ENCODE peak calls at places on chromosomes 12 and 14, in eight cellular contexts. One of them, this sample, is unnamed.

GRCh38 chr12:125070117-125070516 is 4.9 kb downstream of the AACS start:
- DNase-seq in dorsolateral prefrontal cortex: no peak
- DNase-seq in mesenchymal stem cell: no peak
- DNase-seq in GM23248: no peak
- DNase-seq in Panc1: no peak
- DNase-seq in PC-3: no peak
- DNase-seq in CD8-positive, alpha-beta T cell: no peak
- DNase-seq in pancreas: no peak
- DNase-seq in this sample: no peak

GRCh38 chr12:31865023-31865422 is 94.2 kb upstream of the RESF1 start:
- DNase-seq in GM23248: no peak
- DNase-seq in pancreas: no peak
- DNase-seq in Panc1: no peak
- DNase-seq in dorsolateral prefrontal cortex: no peak
- DNase-seq in PC-3: no peak
- DNase-seq in mesenchymal stem cell: no peak
- DNase-seq in CD8-positive, alpha-beta T cell: no peak
- DNase-seq in this sample: no peak

GRCh38 chr14:72716471-72716870 is 177.4 kb downstream of the DPF3 start:
- DNase-seq in GM23248: no peak
- DNase-seq in Panc1: no peak
- DNase-seq in mesenchymal stem cell: no peak
- DNase-seq in CD8-positive, alpha-beta T cell: no peak
- DNase-seq in pancreas: no peak
- DNase-seq in PC-3: peak; percentile 13
- DNase-seq in dorsolateral prefrontal cortex: no peak
- DNase-seq in this sample: no peak

GRCh38 chr14:78598046-78598652 is 428.0 kb downstream of the NRXN3 start:
- DNase-seq in mesenchymal stem cell: peak; percentile 56
- DNase-seq in Panc1: peak; percentile 61
- DNase-seq in PC-3: peak; percentile 74
- DNase-seq in CD8-positive, alpha-beta T cell: peak; percentile 27
- DNase-seq in dorsolateral prefrontal cortex: peak; percentile 63
- DNase-seq in pancreas: peak; percentile 36
- DNase-seq in GM23248: peak; percentile 74
- DNase-seq in this sample: peak; percentile 27

GRCh38 chr12:105083551-105084105 is 630 bp downstream of the ALDH1L2 start:
- DNase-seq in GM23248: peak; percentile 96
- DNase-seq in PC-3: no peak
- DNase-seq in CD8-positive, alpha-beta T cell: no peak
- DNase-seq in dorsolateral prefrontal cortex: peak; percentile 75
- DNase-seq in mesenchymal stem cell: peak; percentile 84
- DNase-seq in Panc1: no peak
- DNase-seq in pancreas: peak; percentile 65
- DNase-seq in this sample: peak; percentile 78

GRCh38 chr14:106208794-106209193 is 682.4 kb downstream of the TMEM121 start:
- DNase-seq in PC-3: no peak
- DNase-seq in GM23248: no peak
- DNase-seq in CD8-positive, alpha-beta T cell: no peak
- DNase-seq in dorsolateral prefrontal cortex: no peak
- DNase-seq in Panc1: no peak
- DNase-seq in mesenchymal stem cell: no peak
- DNase-seq in pancreas: no peak
- DNase-seq in this sample: no peak

GRCh38 chr12:97404549-97404948 is 58.1 kb upstream of the RMST start:
- DNase-seq in Panc1: peak; percentile 12
- DNase-seq in CD8-positive, alpha-beta T cell: no peak
- DNase-seq in PC-3: peak; percentile 64
- DNase-seq in mesenchymal stem cell: peak; percentile 24
- DNase-seq in dorsolateral prefrontal cortex: no peak
- DNase-seq in pancreas: no peak
- DNase-seq in GM23248: peak; percentile 43
- DNase-seq in this sample: no peak

GRCh38 chr12:40697566-40698257 is 5.5 kb downstream of the CNTN1 start:
- DNase-seq in Panc1: no peak
- DNase-seq in CD8-positive, alpha-beta T cell: no peak
- DNase-seq in dorsolateral prefrontal cortex: no peak
- DNase-seq in pancreas: no peak
- DNase-seq in PC-3: peak; percentile 42
- DNase-seq in mesenchymal stem cell: no peak
- DNase-seq in GM23248: peak; percentile 30
- DNase-seq in this sample: no peak

GRCh38 chr14:74491952-74492351 is 1.2 kb downstream of the NPC2 start:
- DNase-seq in CD8-positive, alpha-beta T cell: no peak
- DNase-seq in dorsolateral prefrontal cortex: no peak
- DNase-seq in Panc1: no peak
- DNase-seq in mesenchymal stem cell: peak; percentile 43
- DNase-seq in GM23248: peak; percentile 64
- DNase-seq in pancreas: no peak
- DNase-seq in PC-3: peak; percentile 60
- DNase-seq in this sample: no peak
- H3K27ac ChIP-seq in CD8-positive, alpha-beta T cell: peak overlapping the region; percentile 56
- H3K27ac ChIP-seq in dorsolateral prefrontal cortex: no peak overlapping the region
- H3K27ac ChIP-seq in Panc1: peak overlapping the region; percentile 74
- H3K27ac ChIP-seq in mesenchymal stem cell: no peak overlapping the region
- H3K27ac ChIP-seq in GM23248: no peak overlapping the region
- H3K27ac ChIP-seq in pancreas: no peak overlapping the region
- H3K27ac ChIP-seq in PC-3: no peak overlapping the region
- H3K27ac ChIP-seq in this sample: peak overlapping the region; percentile 87

GRCh38 chr12:48817957-48818830 is at the start of gene CACNB3:
- DNase-seq in PC-3: peak; percentile 51
- DNase-seq in dorsolateral prefrontal cortex: peak; percentile 70
- DNase-seq in mesenchymal stem cell: peak; percentile 66
- DNase-seq in Panc1: no peak
- DNase-seq in GM23248: peak; percentile 72
- DNase-seq in CD8-positive, alpha-beta T cell: peak; percentile 81
- DNase-seq in pancreas: peak; percentile 75
- DNase-seq in this sample: peak; percentile 67
- H3K27ac ChIP-seq in PC-3: no peak within 1 kb of the TSS
- H3K27ac ChIP-seq in dorsolateral prefrontal cortex: no peak within 1 kb of the TSS
- H3K27ac ChIP-seq in mesenchymal stem cell: no peak within 1 kb of the TSS
- H3K27ac ChIP-seq in Panc1: peak within 1 kb of the TSS; percentile 51
- H3K27ac ChIP-seq in GM23248: no peak within 1 kb of the TSS
- H3K27ac ChIP-seq in CD8-positive, alpha-beta T cell: no peak within 1 kb of the TSS
- H3K27ac ChIP-seq in pancreas: no peak within 1 kb of the TSS
- H3K27ac ChIP-seq in this sample: no peak within 1 kb of the TSS

GRCh38 chr12:131378861-131379665 is 331.8 kb upstream of the SFSWAP start:
- DNase-seq in PC-3: no peak
- DNase-seq in CD8-positive, alpha-beta T cell: no peak
- DNase-seq in dorsolateral prefrontal cortex: no peak
- DNase-seq in GM23248: no peak
- DNase-seq in mesenchymal stem cell: no peak
- DNase-seq in pancreas: no peak
- DNase-seq in Panc1: no peak
- DNase-seq in this sample: no peak
- H3K27ac ChIP-seq in PC-3: no peak overlapping the region
- H3K27ac ChIP-seq in CD8-positive, alpha-beta T cell: no peak overlapping the region
- H3K27ac ChIP-seq in dorsolateral prefrontal cortex: no peak overlapping the region
- H3K27ac ChIP-seq in GM23248: no peak overlapping the region
- H3K27ac ChIP-seq in mesenchymal stem cell: no peak overlapping the region
- H3K27ac ChIP-seq in pancreas: no peak overlapping the region
- H3K27ac ChIP-seq in Panc1: no peak overlapping the region
- H3K27ac ChIP-seq in this sample: no peak overlapping the region

GRCh38 chr14:105064721-105065143 is 498 bp downstream of the GPR132 start:
- DNase-seq in dorsolateral prefrontal cortex: no peak
- DNase-seq in GM23248: peak; percentile 35
- DNase-seq in mesenchymal stem cell: peak; percentile 29
- DNase-seq in PC-3: peak; percentile 13
- DNase-seq in pancreas: no peak
- DNase-seq in Panc1: no peak
- DNase-seq in CD8-positive, alpha-beta T cell: no peak
- DNase-seq in this sample: no peak
- H3K27ac ChIP-seq in dorsolateral prefrontal cortex: no peak overlapping the region
- H3K27ac ChIP-seq in GM23248: no peak overlapping the region
- H3K27ac ChIP-seq in mesenchymal stem cell: no peak overlapping the region
- H3K27ac ChIP-seq in PC-3: no peak overlapping the region
- H3K27ac ChIP-seq in pancreas: no peak overlapping the region
- H3K27ac ChIP-seq in Panc1: no peak overlapping the region
- H3K27ac ChIP-seq in CD8-positive, alpha-beta T cell: peak overlapping the region; percentile 97
- H3K27ac ChIP-seq in this sample: no peak overlapping the region

DNA sequence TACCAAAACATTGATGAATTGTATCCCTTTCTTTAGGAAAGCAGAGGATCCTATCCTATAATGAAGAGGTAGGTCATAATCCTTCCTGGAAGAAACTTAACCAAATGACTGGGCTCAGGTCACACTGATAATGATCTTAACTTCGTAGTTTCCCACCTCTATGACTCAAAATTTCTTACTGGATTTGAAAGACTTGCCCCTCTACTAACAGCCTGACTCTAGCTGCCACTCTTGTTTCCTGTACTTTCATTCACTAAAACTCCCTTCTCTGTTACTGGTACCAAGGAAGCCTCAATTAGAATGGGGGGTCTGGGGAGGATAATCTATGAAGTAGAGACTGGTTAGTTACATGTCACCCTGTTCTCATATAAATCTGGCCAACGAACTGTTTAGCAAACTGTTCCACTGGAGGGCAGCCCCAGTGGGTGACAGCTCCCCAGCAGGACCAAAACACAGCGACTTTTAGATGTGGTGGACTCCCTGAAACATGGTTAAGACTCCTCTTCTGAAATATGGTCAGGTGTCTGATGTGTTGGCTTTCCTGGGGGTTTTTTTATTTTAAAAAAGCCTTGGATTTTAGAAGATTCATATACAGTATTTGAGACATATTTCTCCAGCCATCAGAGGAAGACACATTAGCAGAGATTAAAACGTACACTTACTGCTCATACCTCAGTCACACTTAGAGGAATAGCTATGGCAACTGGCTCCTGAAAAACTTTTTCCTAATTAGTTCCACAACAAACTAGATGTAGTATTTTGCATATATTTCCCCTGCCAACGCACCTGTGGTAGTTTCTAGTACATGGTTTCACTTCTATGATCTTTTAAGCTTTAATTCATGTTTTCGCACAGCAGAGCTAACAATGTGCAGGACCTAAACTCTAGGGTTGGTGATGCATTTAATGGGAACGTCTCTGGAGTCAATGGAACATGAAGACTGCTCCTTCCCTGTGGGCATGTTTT is 72.3 kb downstream of the ACADS start:
- DNase-seq in CD8-positive, alpha-beta T cell: no peak
- DNase-seq in Panc1: no peak
- DNase-seq in GM23248: no peak
- DNase-seq in PC-3: peak; percentile 20
- DNase-seq in dorsolateral prefrontal cortex: no peak
- DNase-seq in pancreas: no peak
- DNase-seq in mesenchymal stem cell: no peak
- DNase-seq in this sample: no peak
- H3K27ac ChIP-seq in CD8-positive, alpha-beta T cell: no peak overlapping the region
- H3K27ac ChIP-seq in Panc1: no peak overlapping the region
- H3K27ac ChIP-seq in GM23248: no peak overlapping the region
- H3K27ac ChIP-seq in PC-3: no peak overlapping the region
- H3K27ac ChIP-seq in dorsolateral prefrontal cortex: no peak overlapping the region
- H3K27ac ChIP-seq in pancreas: no peak overlapping the region
- H3K27ac ChIP-seq in mesenchymal stem cell: no peak overlapping the region
- H3K27ac ChIP-seq in this sample: no peak overlapping the region

This sample was measured in psoas muscle.